ENCODE peak calls at places on chromosome 14, in ten cellular contexts. One of them, this sample, is unnamed.

GRCh38 chr14:73850940-73851339 is 691 bp upstream of the PTGR2 start:
- DNase-seq in GM23338: no peak
- DNase-seq in HCT116: no peak
- DNase-seq in mammary epithelial cell: peak
- DNase-seq in right lobe of liver: no peak
- DNase-seq in ovary: no peak
- DNase-seq in neuronal stem cell: no peak
- DNase-seq in tibial nerve: no peak
- DNase-seq in brain microvascular endothelial cell: no peak
- DNase-seq in foreskin fibroblast: no peak
- DNase-seq in this sample: no peak

GRCh38 chr14:61562321-61563161 is 132.8 kb upstream of the HIF1A start:
- DNase-seq in tibial nerve: no peak
- DNase-seq in HCT116: peak
- DNase-seq in neuronal stem cell: no peak
- DNase-seq in mammary epithelial cell: peak
- DNase-seq in right lobe of liver: no peak
- DNase-seq in foreskin fibroblast: peak
- DNase-seq in GM23338: no peak
- DNase-seq in ovary: no peak
- DNase-seq in brain microvascular endothelial cell: peak
- DNase-seq in this sample: no peak

GRCh38 chr14:101761881-101762529 is 496 bp downstream of the PPP2R5C start:
- DNase-seq in mammary epithelial cell: no peak
- DNase-seq in ovary: peak
- DNase-seq in tibial nerve: peak
- DNase-seq in foreskin fibroblast: no peak
- DNase-seq in brain microvascular endothelial cell: no peak
- DNase-seq in neuronal stem cell: peak
- DNase-seq in right lobe of liver: peak
- DNase-seq in GM23338: peak
- DNase-seq in HCT116: no peak
- DNase-seq in this sample: no peak

GRCh38 chr14:79749051-79749450 is 462.3 kb downstream of the DIO2 start:
- DNase-seq in GM23338: no peak
- DNase-seq in foreskin fibroblast: no peak
- DNase-seq in neuronal stem cell: no peak
- DNase-seq in tibial nerve: no peak
- DNase-seq in right lobe of liver: no peak
- DNase-seq in HCT116: no peak
- DNase-seq in mammary epithelial cell: no peak
- DNase-seq in ovary: no peak
- DNase-seq in brain microvascular endothelial cell: no peak
- DNase-seq in this sample: no peak

GRCh38 chr14:102732924-102733323 is 44.3 kb upstream of the TRAF3 start:
- DNase-seq in right lobe of liver: no peak
- DNase-seq in mammary epithelial cell: no peak
- DNase-seq in neuronal stem cell: no peak
- DNase-seq in ovary: no peak
- DNase-seq in brain microvascular endothelial cell: no peak
- DNase-seq in tibial nerve: no peak
- DNase-seq in foreskin fibroblast: no peak
- DNase-seq in HCT116: no peak
- DNase-seq in GM23338: no peak
- DNase-seq in this sample: no peak

GRCh38 chr14:69860221-69860620 is 19.0 kb upstream of the SMOC1 start:
- DNase-seq in right lobe of liver: no peak
- DNase-seq in HCT116: no peak
- DNase-seq in brain microvascular endothelial cell: no peak
- DNase-seq in neuronal stem cell: no peak
- DNase-seq in mammary epithelial cell: no peak
- DNase-seq in GM23338: no peak
- DNase-seq in foreskin fibroblast: no peak
- DNase-seq in ovary: no peak
- DNase-seq in tibial nerve: no peak
- DNase-seq in this sample: no peak

GRCh38 chr14:93579178-93579577 is 148.4 kb downstream of the UNC79 start:
- DNase-seq in mammary epithelial cell: no peak
- DNase-seq in brain microvascular endothelial cell: no peak
- DNase-seq in neuronal stem cell: no peak
- DNase-seq in right lobe of liver: no peak
- DNase-seq in HCT116: no peak
- DNase-seq in GM23338: no peak
- DNase-seq in tibial nerve: no peak
- DNase-seq in ovary: no peak
- DNase-seq in foreskin fibroblast: no peak
- DNase-seq in this sample: no peak

GRCh38 chr14:72270341-72270740 is 338.1 kb downstream of the RGS6 start:
- DNase-seq in foreskin fibroblast: no peak
- DNase-seq in GM23338: no peak
- DNase-seq in right lobe of liver: no peak
- DNase-seq in neuronal stem cell: no peak
- DNase-seq in HCT116: no peak
- DNase-seq in brain microvascular endothelial cell: no peak
- DNase-seq in mammary epithelial cell: no peak
- DNase-seq in tibial nerve: no peak
- DNase-seq in ovary: no peak
- DNase-seq in this sample: no peak

GRCh38 chr14:85380891-85381290 is 149.1 kb upstream of the FLRT2 start:
- DNase-seq in right lobe of liver: no peak
- DNase-seq in neuronal stem cell: no peak
- DNase-seq in foreskin fibroblast: peak
- DNase-seq in HCT116: no peak
- DNase-seq in GM23338: no peak
- DNase-seq in mammary epithelial cell: no peak
- DNase-seq in tibial nerve: no peak
- DNase-seq in brain microvascular endothelial cell: peak
- DNase-seq in ovary: no peak
- DNase-seq in this sample: no peak

GRCh38 chr14:90510208-90510607 is 113.4 kb downstream of the CALM1 start:
- DNase-seq in neuronal stem cell: no peak
- DNase-seq in ovary: no peak
- DNase-seq in mammary epithelial cell: no peak
- DNase-seq in HCT116: no peak
- DNase-seq in GM23338: peak
- DNase-seq in brain microvascular endothelial cell: no peak
- DNase-seq in right lobe of liver: no peak
- DNase-seq in tibial nerve: no peak
- DNase-seq in foreskin fibroblast: no peak
- DNase-seq in this sample: no peak

GRCh38 chr14:105167303-105168092 is 1.1 kb downstream of the JAG2 start:
- DNase-seq in HCT116: no peak
- DNase-seq in foreskin fibroblast: no peak
- DNase-seq in ovary: no peak
- DNase-seq in GM23338: peak
- DNase-seq in brain microvascular endothelial cell: no peak
- DNase-seq in right lobe of liver: no peak
- DNase-seq in mammary epithelial cell: peak
- DNase-seq in tibial nerve: no peak
- DNase-seq in neuronal stem cell: no peak
- DNase-seq in this sample: peak
- H3K4me3 ChIP-seq in HCT116: peak
- H3K4me3 ChIP-seq in foreskin fibroblast: no peak
- H3K4me3 ChIP-seq in ovary: peak
- H3K4me3 ChIP-seq in GM23338: peak
- H3K4me3 ChIP-seq in brain microvascular endothelial cell: no peak
- H3K4me3 ChIP-seq in right lobe of liver: peak
- H3K4me3 ChIP-seq in mammary epithelial cell: peak
- H3K4me3 ChIP-seq in tibial nerve: peak
- H3K4me3 ChIP-seq in neuronal stem cell: peak
- H3K4me3 ChIP-seq in this sample: peak

DNA sequence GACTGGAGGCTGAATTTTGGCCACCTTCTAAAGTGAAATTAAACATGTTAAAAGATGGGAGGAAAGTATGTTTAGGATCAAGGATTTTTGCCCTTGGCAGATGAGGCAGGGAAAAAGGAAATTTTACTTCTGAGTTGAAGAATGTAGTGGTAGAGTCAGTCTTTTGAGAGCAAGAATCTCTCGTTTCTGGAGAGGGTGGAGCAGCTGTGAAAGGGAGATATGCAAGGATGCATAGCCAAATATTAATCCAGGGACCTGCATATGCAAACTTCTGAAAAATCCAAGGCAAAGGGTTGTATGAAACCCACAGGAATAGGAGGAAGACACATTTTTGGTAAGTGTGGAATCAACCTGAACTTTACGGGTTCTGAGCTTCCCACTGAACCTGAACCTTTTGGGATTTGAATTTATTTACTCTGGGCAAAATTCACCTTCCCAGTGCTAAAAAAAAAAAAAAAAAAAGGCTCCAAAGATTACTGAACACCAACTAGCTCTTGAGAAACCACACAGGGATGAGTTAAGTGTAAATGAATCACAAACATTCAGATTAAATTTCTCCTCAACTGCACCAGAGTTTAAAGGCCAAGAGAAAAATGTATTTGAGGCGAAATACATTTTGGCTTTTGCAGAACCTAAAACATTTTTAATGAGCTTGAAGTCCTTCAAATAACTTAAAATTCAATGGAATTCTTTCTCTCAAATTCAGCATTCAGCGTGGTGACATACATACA is 187.1 kb upstream of the CDKN3 start:
- DNase-seq in brain microvascular endothelial cell: no peak
- DNase-seq in tibial nerve: no peak
- DNase-seq in GM23338: no peak
- DNase-seq in HCT116: no peak
- DNase-seq in neuronal stem cell: no peak
- DNase-seq in right lobe of liver: no peak
- DNase-seq in ovary: no peak
- DNase-seq in foreskin fibroblast: no peak
- DNase-seq in mammary epithelial cell: peak
- DNase-seq in this sample: no peak
- H3K4me3 ChIP-seq in brain microvascular endothelial cell: no peak
- H3K4me3 ChIP-seq in tibial nerve: no peak
- H3K4me3 ChIP-seq in GM23338: no peak
- H3K4me3 ChIP-seq in HCT116: no peak
- H3K4me3 ChIP-seq in neuronal stem cell: no peak
- H3K4me3 ChIP-seq in right lobe of liver: no peak
- H3K4me3 ChIP-seq in ovary: no peak
- H3K4me3 ChIP-seq in foreskin fibroblast: no peak
- H3K4me3 ChIP-seq in mammary epithelial cell: no peak
- H3K4me3 ChIP-seq in this sample: no peak

DNA sequence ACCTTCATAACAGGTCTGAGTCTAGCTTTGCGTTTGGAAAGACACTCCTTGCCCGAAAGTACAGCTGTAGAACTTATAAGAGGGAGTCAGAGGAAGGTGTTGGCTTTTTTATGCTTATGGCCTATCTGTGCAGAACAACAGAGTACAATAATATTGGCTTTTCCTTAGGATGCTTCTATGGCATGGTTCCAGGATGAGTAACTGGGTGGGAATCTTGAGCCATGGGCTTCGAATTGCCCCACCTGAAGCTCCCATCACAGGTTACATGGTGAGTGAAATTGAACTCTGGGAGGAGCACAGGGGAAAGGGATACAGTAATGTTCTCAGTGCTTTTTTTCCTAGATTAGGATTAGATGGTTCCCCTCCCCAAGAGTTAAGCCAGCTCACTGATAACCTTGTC is 13.0 kb downstream of the PARP2 start:
- DNase-seq in brain microvascular endothelial cell: no peak
- DNase-seq in ovary: no peak
- DNase-seq in HCT116: no peak
- DNase-seq in neuronal stem cell: no peak
- DNase-seq in right lobe of liver: no peak
- DNase-seq in foreskin fibroblast: peak
- DNase-seq in GM23338: no peak
- DNase-seq in tibial nerve: no peak
- DNase-seq in mammary epithelial cell: peak
- DNase-seq in this sample: no peak
- H3K4me3 ChIP-seq in brain microvascular endothelial cell: no peak
- H3K4me3 ChIP-seq in ovary: no peak
- H3K4me3 ChIP-seq in HCT116: no peak
- H3K4me3 ChIP-seq in neuronal stem cell: no peak
- H3K4me3 ChIP-seq in right lobe of liver: no peak
- H3K4me3 ChIP-seq in foreskin fibroblast: no peak
- H3K4me3 ChIP-seq in GM23338: no peak
- H3K4me3 ChIP-seq in tibial nerve: no peak
- H3K4me3 ChIP-seq in mammary epithelial cell: no peak
- H3K4me3 ChIP-seq in this sample: no peak

GRCh38 chr14:64195194-64195593 is 99.0 kb downstream of the ESR2 start:
- DNase-seq in tibial nerve: no peak
- DNase-seq in HCT116: no peak
- DNase-seq in brain microvascular endothelial cell: no peak
- DNase-seq in neuronal stem cell: no peak
- DNase-seq in GM23338: no peak
- DNase-seq in right lobe of liver: no peak
- DNase-seq in foreskin fibroblast: no peak
- DNase-seq in mammary epithelial cell: no peak
- DNase-seq in ovary: no peak
- DNase-seq in this sample: no peak

GRCh38 chr14:64198021-64198420 is 96.2 kb downstream of the ESR2 start:
- DNase-seq in right lobe of liver: no peak
- DNase-seq in ovary: no peak
- DNase-seq in mammary epithelial cell: no peak
- DNase-seq in HCT116: no peak
- DNase-seq in neuronal stem cell: no peak
- DNase-seq in foreskin fibroblast: no peak
- DNase-seq in GM23338: no peak
- DNase-seq in brain microvascular endothelial cell: no peak
- DNase-seq in tibial nerve: no peak
- DNase-seq in this sample: no peak

GRCh38 chr14:64198486-64198885 is 95.7 kb downstream of the ESR2 start:
- DNase-seq in neuronal stem cell: no peak
- DNase-seq in ovary: no peak
- DNase-seq in mammary epithelial cell: no peak
- DNase-seq in tibial nerve: no peak
- DNase-seq in GM23338: no peak
- DNase-seq in foreskin fibroblast: no peak
- DNase-seq in brain microvascular endothelial cell: no peak
- DNase-seq in HCT116: no peak
- DNase-seq in right lobe of liver: no peak
- DNase-seq in this sample: no peak

GRCh38 chr14:64196026-64196425 is 98.1 kb downstream of the ESR2 start:
- DNase-seq in brain microvascular endothelial cell: no peak
- DNase-seq in neuronal stem cell: no peak
- DNase-seq in mammary epithelial cell: no peak
- DNase-seq in GM23338: no peak
- DNase-seq in foreskin fibroblast: no peak
- DNase-seq in HCT116: no peak
- DNase-seq in tibial nerve: no peak
- DNase-seq in ovary: no peak
- DNase-seq in right lobe of liver: no peak
- DNase-seq in this sample: no peak

DNA sequence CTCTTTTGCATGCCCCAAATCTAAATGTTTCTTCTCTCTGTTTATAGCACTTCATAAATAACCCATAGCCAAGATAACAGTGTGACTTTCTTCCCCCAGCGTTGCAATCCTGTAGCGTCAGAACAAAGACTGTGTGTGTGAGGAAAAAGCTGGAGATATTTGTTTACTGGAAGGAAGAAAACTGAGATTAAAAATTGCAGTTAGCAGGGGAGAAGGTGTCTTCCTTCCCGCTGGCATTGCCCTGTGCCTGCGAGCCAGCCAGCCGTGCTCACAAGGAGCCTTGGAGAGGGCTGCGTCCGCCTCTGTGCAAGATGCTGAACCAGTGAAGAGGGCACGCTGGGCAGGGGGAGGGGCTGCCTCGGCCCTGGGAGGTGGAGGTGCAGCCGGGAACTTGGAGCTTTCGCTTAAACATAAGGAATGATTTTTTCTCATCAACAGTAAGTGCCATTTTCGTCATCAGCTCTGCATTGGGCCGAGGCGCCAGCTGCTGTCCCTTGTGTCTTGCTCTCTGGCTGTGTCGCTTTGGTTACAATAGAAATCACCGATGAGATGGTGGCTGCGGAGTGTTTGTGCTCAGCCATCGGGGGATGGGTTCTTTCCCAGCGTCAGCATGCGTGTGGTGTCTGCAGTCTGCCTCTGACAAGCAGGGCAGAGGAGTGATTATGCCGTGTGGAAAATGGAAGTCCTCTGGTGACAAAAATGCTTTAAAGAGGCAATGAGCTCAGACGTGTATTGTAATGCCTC is 97.3 kb downstream of the ESR2 start:
- DNase-seq in foreskin fibroblast: peak
- DNase-seq in tibial nerve: peak
- DNase-seq in HCT116: no peak
- DNase-seq in mammary epithelial cell: no peak
- DNase-seq in ovary: peak
- DNase-seq in neuronal stem cell: peak
- DNase-seq in right lobe of liver: peak
- DNase-seq in GM23338: peak
- DNase-seq in brain microvascular endothelial cell: peak
- DNase-seq in this sample: no peak
- H3K4me3 ChIP-seq in foreskin fibroblast: peak
- H3K4me3 ChIP-seq in tibial nerve: no peak
- H3K4me3 ChIP-seq in HCT116: no peak
- H3K4me3 ChIP-seq in mammary epithelial cell: no peak
- H3K4me3 ChIP-seq in ovary: peak
- H3K4me3 ChIP-seq in neuronal stem cell: peak
- H3K4me3 ChIP-seq in right lobe of liver: peak
- H3K4me3 ChIP-seq in GM23338: peak
- H3K4me3 ChIP-seq in brain microvascular endothelial cell: peak
- H3K4me3 ChIP-seq in this sample: peak

This sample was measured in psoas muscle.